ENCODE peak calls at places on chromosomes 13 and 19, in nine cellular contexts. F is H4; K is K562; Y is NCI-H226; V is stimulated activated CD4-positive, alpha-beta T cell treated with anti-CD3 and anti-CD28 coated beads, Interleukin-4, amount 100 ng/mL, for 48 hours; Q is T-helper 1 cell; B is activated CD8-positive, alpha-beta memory T cell treated with anti-CD3 and anti-CD28 coated beads for 1 hour; J is T-helper 2 cell; R is activated B cell treated with CpG ODN at 0.5 μM for 24 hours. N is an unnamed sample.

GRCh38 chr19:3976495-3977241 is 5.8 kb upstream of the DAPK3 start:
- DNase-seq in R (no peak), F (no peak), B (no peak), V (no peak), Y (no peak), K (no peak), Q (no peak), J (no peak), N (no peak)

GRCh38 chr13:111280666-111281577 is 39.5 kb upstream of the TEX29 start:
- DNase-seq in B (no peak), J (no peak), F (no peak), K (no peak), Q (no peak), Y (no peak), R (no peak), V (no peak), N (no peak)

GRCh38 chr19:34317311-34317927 is 47.6 kb upstream of the GPI start:
- DNase-seq in Y (peak), J (no peak), K (peak), F (no peak), R (no peak), Q (peak), V (no peak), B (no peak), N (no peak)

GRCh38 chr19:893775-894090 is 449 bp downstream of the RNU6-9 start:
- DNase-seq in B (no peak), K (no peak), Q (no peak), V (no peak), R (no peak), Y (no peak), F (no peak), J (no peak), N (no peak)

GRCh38 chr19:16073988-16074387 is 2.3 kb upstream of the TPM4 start:
- DNase-seq in Q (no peak), V (no peak), B (no peak), Y (no peak), R (no peak), F (peak), J (no peak), K (no peak), N (no peak)

GRCh38 chr13:92433963-92434362 is 792.6 kb upstream of the GPC6 start:
- DNase-seq in K (no peak), J (no peak), Q (no peak), V (no peak), F (no peak), B (no peak), R (no peak), Y (no peak), N (no peak)

GRCh38 chr19:17075860-17076538 is 422 bp downstream of the MYO9B start:
- DNase-seq in B (no peak), Y (no peak), F (no peak), Q (peak), K (peak), R (peak), J (peak), V (peak), N (no peak)

GRCh38 chr19:31304877-31305312 is 44.3 kb downstream of the TSHZ3 start:
- DNase-seq in V (no peak), Q (no peak), R (no peak), K (no peak), Y (no peak), F (no peak), B (no peak), J (no peak), N (peak)

GRCh38 chr13:51585696-51586095 is 1.4 kb downstream of the WDFY2 start:
- DNase-seq in Q (no peak), B (no peak), V (no peak), R (no peak), K (peak), F (no peak), J (no peak), Y (no peak), N (no peak)

GRCh38 chr13:109755997-109756396 is 30.4 kb downstream of the IRS2 start:
- DNase-seq in Q (no peak), K (no peak), F (no peak), J (no peak), B (no peak), Y (no peak), R (no peak), V (no peak), N (no peak)

GRCh38 chr19:46339491-46339890 is 7.4 kb upstream of the PPP5C start:
- DNase-seq in R (no peak), V (no peak), K (no peak), J (no peak), F (no peak), B (no peak), Y (no peak), Q (no peak), N (no peak)

GRCh38 chr19:7515091-7515470 is 822 bp upstream of the ZNF358 start:
- DNase-seq in K (no peak), V (no peak), Q (no peak), R (no peak), Y (no peak), J (no peak), B (no peak), F (peak), N (no peak)

GRCh38 chr19:18893573-18894253 is 2.2 kb downstream of the CERS1 start:
- DNase-seq in B (no peak), J (no peak), R (no peak), Y (no peak), V (no peak), K (no peak), Q (no peak), F (no peak), N (no peak)

GRCh38 chr13:40342901-40343300 is 323.5 kb downstream of the FOXO1 start:
- DNase-seq in R (no peak), V (no peak), Y (no peak), J (no peak), K (no peak), F (no peak), B (no peak), Q (no peak), N (no peak)

GRCh38 chr13:102128216-102128800 is 273.5 kb downstream of the FGF14 start:
- DNase-seq in R (no peak), Y (no peak), K (no peak), F (peak), V (no peak), J (no peak), B (no peak), Q (no peak), N (no peak)

GRCh38 chr13:34044660-34045080 is 226.7 kb downstream of the RFC3 start:
- DNase-seq in B (no peak), R (no peak), V (no peak), K (no peak), J (no peak), F (peak), Y (peak), Q (no peak), N (no peak)

GRCh38 chr13:77928909-77929308 is 10.3 kb upstream of the EDNRB start:
- DNase-seq in Y (no peak), F (no peak), Q (no peak), B (no peak), R (no peak), J (no peak), K (no peak), V (no peak), N (no peak)

GRCh38 chr19:12052571-12053169 is at the start of gene ZNF878:
- DNase-seq in V (peak), Y (no peak), Q (no peak), F (peak), J (peak), B (no peak), R (peak), K (peak), N (no peak)

N was measured in SIG-M5.